ENCODE peak calls at places on chromosomes 13 and 19, in five cellular contexts. A is H7; R is BJ; M is sigmoid colon; P is CD4-positive, CD25-positive, alpha-beta regulatory T cell. K is an unnamed sample.

GRCh38 chr13:48144413-48145035 is 49.6 kb upstream of the MED4 start:
- DNase-seq in A (no peak), R (no peak), M (no peak), P (peak), K (no peak)

GRCh38 chr13:19890030-19890429 is 26.6 kb upstream of the ZMYM5 start:
- DNase-seq in A (no peak), R (no peak), M (no peak), P (no peak), K (no peak)

GRCh38 chr19:28074773-28075172 is 1138.2 kb downstream of the UQCRFS1 start:
- DNase-seq in A (no peak), R (no peak), M (no peak), P (no peak), K (no peak)

GRCh38 chr13:113532156-113532806 is 41.8 kb upstream of the DCUN1D2 start:
- DNase-seq in A (peak), R (no peak), M (peak), P (no peak), K (no peak)

GRCh38 chr13:56718791-56719190 is 421.9 kb upstream of the PRR20A start:
- DNase-seq in A (no peak), R (no peak), M (no peak), P (no peak), K (no peak)

GRCh38 chr19:5805465-5806132 is 732 bp downstream of the NRTN start:
- DNase-seq in A (peak), R (no peak), M (peak), P (peak), K (no peak)

GRCh38 chr19:45162464-45163143 is 1.8 kb upstream of the NKPD1 start:
- DNase-seq in A (no peak), R (no peak), M (no peak), P (no peak), K (no peak)

GRCh38 chr13:113390874-113391497 is 27.1 kb upstream of the GRTP1 start:
- DNase-seq in A (peak), R (no peak), M (no peak), P (no peak), K (no peak)

GRCh38 chr19:41373993-41374392 is 2.3 kb upstream of the TMEM91 start:
- DNase-seq in A (no peak), R (peak), M (peak), P (no peak), K (no peak)

GRCh38 chr13:114002771-114003321 is 29.0 kb upstream of the C13orf46 start:
- DNase-seq in A (no peak), R (no peak), M (peak), P (no peak), K (no peak)

GRCh38 chr13:109729031-109729870 is 57.1 kb downstream of the IRS2 start:
- DNase-seq in A (peak), R (no peak), M (no peak), P (no peak), K (no peak)

GRCh38 chr13:104953588-104953987 is 1581.9 kb downstream of the EFNB2 start:
- DNase-seq in A (no peak), R (peak), M (no peak), P (no peak), K (no peak)

GRCh38 chr13:29573190-29573589 is 22.3 kb downstream of the SLC7A1 start:
- DNase-seq in A (no peak), R (no peak), M (peak), P (no peak), K (no peak)

GRCh38 chr19:10818306-10819123 is 17.5 kb downstream of the TMED1 start:
- DNase-seq in A (no peak), R (no peak), M (no peak), P (no peak), K (no peak)

GRCh38 chr19:10816691-10817090 is 19.3 kb downstream of the TMED1 start:
- DNase-seq in A (no peak), R (no peak), M (no peak), P (no peak), K (no peak)

GRCh38 chr19:10819124-10820060 is 16.6 kb downstream of the TMED1 start:
- DNase-seq in A (no peak), R (no peak), M (no peak), P (no peak), K (no peak)

GRCh38 chr19:10815969-10816635 is 19.9 kb downstream of the TMED1 start:
- DNase-seq in A (no peak), R (no peak), M (no peak), P (no peak), K (no peak)

GRCh38 chr19:10817291-10818038 is 18.5 kb downstream of the TMED1 start:
- DNase-seq in A (no peak), R (peak), M (peak), P (no peak), K (no peak)
- H3K4me3 ChIP-seq in A (no peak), R (peak), M (no peak), P (no peak), K (no peak)

DNA sequence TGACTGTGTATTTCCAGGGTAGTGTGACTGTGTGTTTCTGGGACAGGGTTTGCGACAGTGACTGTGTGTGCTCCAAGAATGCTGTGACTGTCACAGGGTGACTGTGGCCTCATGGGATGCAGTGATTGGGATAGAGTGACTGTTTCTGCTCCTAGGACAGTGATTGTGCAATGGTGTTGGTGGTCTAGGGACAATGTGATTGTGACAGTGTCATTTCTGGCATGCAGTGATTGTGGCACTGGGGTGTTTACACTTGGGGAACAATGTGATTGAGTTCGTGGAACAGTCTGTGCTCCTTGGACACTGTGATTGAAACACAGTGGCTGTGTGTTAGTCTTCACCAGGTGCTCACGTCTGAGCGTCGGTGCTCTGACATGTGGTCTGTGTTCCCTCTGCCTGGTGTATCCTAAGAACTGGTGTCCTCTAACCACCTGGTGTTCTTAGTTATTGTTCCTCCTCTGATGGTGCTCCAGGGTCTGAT is 1.7 kb downstream of the PDE4A start:
- DNase-seq in A (peak), R (no peak), M (no peak), P (no peak), K (no peak)
- H3K4me3 ChIP-seq in A (no peak), R (no peak), M (no peak), P (peak), K (peak)

GRCh38 chr19:29850482-29850881 is 38.7 kb downstream of the CCNE1 start:
- DNase-seq in A (no peak), R (no peak), M (no peak), P (no peak), K (no peak)
- H3K4me3 ChIP-seq in A (no peak), R (no peak), M (no peak), P (no peak), K (no peak)

DNA sequence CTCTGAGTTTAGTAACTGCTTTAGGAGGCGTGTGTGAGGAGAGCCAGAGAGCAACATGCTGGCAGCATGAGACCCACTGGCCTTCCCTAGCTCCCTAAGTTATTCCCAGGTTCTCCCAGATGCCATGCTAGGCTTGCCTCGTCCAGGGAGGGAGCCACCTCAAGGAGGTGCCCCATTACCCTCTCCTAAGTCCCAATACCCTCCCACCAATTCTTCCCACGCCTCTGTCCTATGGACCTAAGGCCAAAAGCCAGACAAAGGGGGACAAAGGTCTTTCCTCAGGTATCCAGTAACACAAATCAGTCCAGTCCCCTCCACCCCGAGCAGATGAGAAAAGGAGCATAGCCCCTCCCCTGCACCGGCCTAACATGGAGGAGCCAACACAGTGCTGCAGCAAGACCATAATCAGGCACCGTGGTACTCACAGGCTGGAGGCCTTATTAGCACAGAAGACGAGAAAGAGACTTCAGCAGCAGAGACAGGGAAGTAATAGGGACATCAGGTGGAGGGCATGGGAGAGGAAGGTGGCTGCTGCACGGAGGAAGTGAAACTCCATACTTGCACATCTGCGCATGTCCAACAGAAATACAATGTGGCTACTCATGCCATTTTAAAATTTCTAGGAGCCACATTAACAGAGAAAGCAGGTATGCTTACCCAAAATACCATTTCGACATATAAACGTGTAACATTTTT is 46.3 kb downstream of the BRD4 start:
- DNase-seq in A (no peak), R (no peak), M (no peak), P (no peak), K (no peak)
- H3K4me3 ChIP-seq in A (no peak), R (no peak), M (no peak), P (peak), K (no peak)

DNA sequence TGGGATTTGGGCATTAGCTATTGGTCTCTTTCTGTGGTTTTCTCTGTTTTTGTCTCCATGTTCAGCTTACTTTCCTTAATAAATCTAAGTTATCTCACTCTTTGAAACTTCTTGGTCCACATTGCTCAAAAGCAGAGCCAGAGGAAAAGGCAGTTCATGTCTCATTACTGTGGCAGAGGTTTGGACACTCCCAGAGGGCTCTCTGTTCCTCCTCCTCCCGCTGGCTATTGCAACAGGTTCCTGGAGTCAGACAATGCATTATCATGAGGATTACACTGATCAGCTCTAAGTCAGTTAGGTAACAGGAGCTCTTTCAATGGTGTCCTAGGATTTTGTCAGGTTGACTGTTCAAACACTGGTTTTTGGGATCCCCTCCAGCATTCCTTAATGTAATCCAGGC is 298.8 kb downstream of the NDFIP2 start:
- DNase-seq in A (no peak), R (no peak), M (peak), P (no peak), K (no peak)
- H3K4me3 ChIP-seq in A (no peak), R (no peak), M (no peak), P (no peak), K (no peak)

GRCh38 chr19:13451596-13451995 is 54.7 kb downstream of the CACNA1A start:
- DNase-seq in A (no peak), R (no peak), M (no peak), P (no peak), K (no peak)
- H3K4me3 ChIP-seq in A (no peak), R (no peak), M (no peak), P (no peak), K (no peak)

DNA sequence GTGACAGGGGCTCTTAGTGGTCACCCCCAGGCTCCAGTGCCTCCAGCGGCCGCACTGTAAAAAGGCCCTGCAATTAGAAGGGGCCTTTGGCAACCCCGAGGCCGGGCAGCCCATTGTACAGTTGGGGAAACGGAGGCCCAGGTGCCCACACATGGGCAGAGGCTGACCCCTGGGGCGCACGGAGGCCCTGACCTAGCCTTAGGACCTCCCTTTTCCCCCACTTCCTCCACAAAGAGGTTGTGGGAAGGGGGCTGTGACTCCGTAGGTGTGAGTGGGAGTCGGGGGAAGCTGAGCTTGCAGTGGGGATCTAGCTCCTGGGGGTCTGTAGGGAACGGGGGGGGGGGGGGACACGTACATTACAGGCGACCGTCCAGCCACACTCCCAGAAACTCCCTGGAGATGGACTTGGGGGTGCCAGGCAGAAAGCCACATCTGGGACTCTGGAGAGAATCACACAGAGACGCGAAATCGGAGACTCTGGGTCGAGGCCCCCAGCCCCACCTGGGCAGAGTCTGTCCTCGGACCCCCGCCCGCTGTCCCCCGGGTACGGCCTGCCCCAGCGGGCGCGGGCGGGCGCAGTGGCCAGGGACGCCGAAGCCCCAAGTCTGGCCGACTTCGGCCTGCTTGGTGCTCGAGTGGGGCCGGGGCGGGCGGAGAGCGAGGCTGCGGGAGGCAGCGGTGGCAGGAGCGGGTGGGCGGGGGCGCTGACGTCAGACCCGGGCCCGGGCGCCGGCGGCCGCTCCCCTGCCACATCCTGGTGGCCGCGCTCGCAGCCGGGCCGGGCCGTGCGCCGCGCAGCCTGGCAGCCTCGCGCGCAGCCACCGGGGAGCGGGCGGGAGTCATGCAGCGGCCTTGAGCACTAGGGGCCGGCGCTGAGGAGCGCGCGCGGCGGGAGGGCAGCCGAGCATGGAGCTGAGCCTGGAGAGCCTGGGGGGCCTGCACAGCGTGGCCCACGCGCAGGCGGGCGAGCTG is at the start of gene ONECUT3:
- DNase-seq in A (peak), R (no peak), M (no peak), P (no peak), K (no peak)
- H3K4me3 ChIP-seq in A (no peak), R (no peak), M (no peak), P (no peak), K (no peak)

DNA sequence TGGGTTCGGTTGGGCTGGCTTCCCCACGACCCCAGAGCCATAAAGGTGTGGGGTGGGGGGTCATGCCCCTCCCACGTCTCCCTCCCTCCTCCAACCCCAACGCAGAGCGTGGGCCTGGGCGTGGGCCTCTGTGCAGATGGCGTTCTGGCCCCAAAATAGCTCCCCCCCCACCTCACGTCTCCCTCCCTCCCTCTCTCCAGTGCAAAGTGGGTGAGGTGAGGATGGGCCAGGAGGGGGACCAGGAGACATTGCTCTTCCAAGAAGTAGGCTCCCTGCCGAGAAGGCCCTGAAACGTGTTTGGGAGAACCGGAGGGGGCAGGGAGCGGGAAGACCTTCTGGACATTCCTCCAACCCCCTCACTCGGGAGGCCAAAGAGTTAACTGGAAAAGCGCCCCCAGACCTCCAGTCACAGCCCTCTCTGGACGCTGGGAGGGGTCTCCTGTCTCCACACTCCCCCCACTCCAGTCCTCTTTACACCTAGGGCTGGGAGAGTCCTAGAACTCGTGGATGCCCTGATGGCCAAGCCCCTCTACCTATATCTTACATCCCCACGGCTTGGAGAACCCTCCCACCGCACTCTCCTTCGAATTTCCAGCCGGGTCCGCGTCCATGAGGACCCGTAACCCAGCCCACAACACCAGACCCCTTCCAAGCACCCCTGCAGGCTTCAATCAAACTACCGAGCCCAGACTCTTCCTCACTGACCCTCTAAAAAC is 855 bp downstream of the UNC13A start:
- DNase-seq in A (peak), R (no peak), M (no peak), P (no peak), K (no peak)
- H3K4me3 ChIP-seq in A (peak), R (peak), M (no peak), P (no peak), K (peak)

DNA sequence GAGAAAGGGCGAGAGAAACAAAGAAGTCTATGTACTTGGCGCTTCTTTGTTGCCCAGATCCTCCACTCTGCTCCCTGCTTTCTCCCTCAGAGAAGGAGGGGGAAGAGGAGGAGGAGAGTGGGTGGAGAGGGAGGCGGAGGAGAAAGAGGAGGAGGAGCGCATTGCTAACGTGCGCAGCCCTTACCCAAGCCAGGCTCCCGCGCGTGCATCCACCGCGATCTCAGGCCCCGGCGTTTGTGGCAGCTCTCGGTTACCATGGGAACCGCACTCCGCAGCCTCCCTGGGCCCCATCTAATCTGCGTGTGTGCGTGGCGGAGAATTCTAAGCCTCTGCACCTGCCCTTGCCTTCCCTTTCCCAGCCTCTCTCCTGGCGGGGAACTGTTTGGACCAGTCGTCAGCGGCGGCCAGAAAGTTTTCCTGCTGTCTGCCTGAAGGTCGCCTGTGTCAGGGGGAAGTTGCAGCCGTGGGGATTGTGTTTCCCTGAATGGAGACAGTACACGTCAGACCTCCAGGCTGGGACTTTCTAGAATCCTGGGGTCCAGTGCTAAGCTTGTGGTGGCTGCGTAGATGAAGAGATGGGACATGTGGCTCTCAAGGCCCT is at the start of gene ERICH6B:
- DNase-seq in A (peak), R (no peak), M (no peak), P (peak), K (no peak)
- H3K4me3 ChIP-seq in A (peak), R (no peak), M (no peak), P (no peak), K (no peak)

K was measured in Jurkat, Clone E6-1.